ENCODE peak calls at places on chromosomes 16 and 17, in five cellular contexts. T, P, U, M and E are unnamed samples. For H3K4me1 and H3F3A, the result is how much of the 10 kb centered on the place peaks cover.

GRCh38 chr17:77019955-77020379 is 120.8 kb upstream of the SEC14L1 start:
- DNase-seq in M (no peak), T (peak), U (no peak), P (no peak), E (peak)

GRCh38 chr16:73047536-73048291 is at the start of gene ZFHX3:
- DNase-seq in M (peak), U (peak), T (peak), P (peak), E (peak)

GRCh38 chr16:50735629-50736122 is 6.2 kb upstream of the CYLD start:
- DNase-seq in M (no peak), U (no peak), P (no peak), T (no peak), E (no peak)

GRCh38 chr17:10127819-10128375 is 70.5 kb downstream of the GAS7 start:
- DNase-seq in P (peak), U (no peak), T (peak), M (no peak), E (peak)

GRCh38 chr17:42779304-42779941 is 987 bp upstream of the WNK4 start:
- DNase-seq in P (no peak), T (no peak), M (no peak), U (no peak), E (no peak)

GRCh38 chr17:37476431-37477130 is 13.1 kb upstream of the DUSP14 start:
- DNase-seq in T (no peak), U (peak), M (peak), P (peak), E (no peak)

GRCh38 chr16:2897110-2897509 is 14.1 kb downstream of the FLYWCH2 start:
- DNase-seq in U (no peak), T (no peak), M (no peak), P (peak), E (no peak)

GRCh38 chr16:57882797-57883196 is 80.5 kb upstream of the KIFC3 start:
- DNase-seq in P (peak), U (no peak), T (peak), M (no peak), E (no peak)

GRCh38 chr16:73864868-73865267 is 431.7 kb upstream of the PSMD7 start:
- DNase-seq in U (no peak), T (no peak), M (no peak), P (no peak), E (no peak)

GRCh38 chr16:66223176-66223780 is 143.2 kb upstream of the CDH5 start:
- DNase-seq in M (no peak), U (no peak), T (no peak), P (peak), E (no peak)

GRCh38 chr17:40021471-40021961 is 6.3 kb downstream of the CSF3 start:
- DNase-seq in U (peak), M (peak), T (no peak), P (peak), E (no peak)

GRCh38 chr17:68738044-68738443 is 136.9 kb upstream of the FAM20A start:
- DNase-seq in P (no peak), U (no peak), M (no peak), T (no peak), E (no peak)

GRCh38 chr16:84700518-84701277 is 898 bp downstream of the USP10 start:
- DNase-seq in U (peak), M (no peak), T (peak), P (peak), E (peak)

GRCh38 chr16:3086596-3087242 is 12.4 kb downstream of the ZSCAN10 start:
- DNase-seq in P (no peak), M (no peak), T (no peak), U (no peak), E (no peak)

GRCh38 chr17:70110443-70110880 is 35.4 kb downstream of the KCNJ16 start:
- DNase-seq in P (peak), U (no peak), T (no peak), M (no peak), E (no peak)

GRCh38 chr16:17364319-17365210 is 106.2 kb downstream of the XYLT1 start:
- DNase-seq in M (no peak), P (peak), T (no peak), U (no peak), E (no peak)

GRCh38 chr16:3127745-3128144 is 7.1 kb upstream of the ZNF213 start:
- DNase-seq in M (no peak), U (no peak), T (peak), P (no peak), E (peak)

GRCh38 chr17:43935204-43935925 is 6.9 kb downstream of the PPY start:
- DNase-seq in T (no peak), P (no peak), M (no peak), U (no peak), E (no peak)

GRCh38 chr17:46192484-46193245 is 564 bp downstream of the KANSL1 start:
- DNase-seq in T (peak), P (peak), U (peak), M (peak), E (peak)
- H3K4me1 ChIP-seq in T (under half), P (under half), U (under half), M (under half), E (under half)

DNA sequence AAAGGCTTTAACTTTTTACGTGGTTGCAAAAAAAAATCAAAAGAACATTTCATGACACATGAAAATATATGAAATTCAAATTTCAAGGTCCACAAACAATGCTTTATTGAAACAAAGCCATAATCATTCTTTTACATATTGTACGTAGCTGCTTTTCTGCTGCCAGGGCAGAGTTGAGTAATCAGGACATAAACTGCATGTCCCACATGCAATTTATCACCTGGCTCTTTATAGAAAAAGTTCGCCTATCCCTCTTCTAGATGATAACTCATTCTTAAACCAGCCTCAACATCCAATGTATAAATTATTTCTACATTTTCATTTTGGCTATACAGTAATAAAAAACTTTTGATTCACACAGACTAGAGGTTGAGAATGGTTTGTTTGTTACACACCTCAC is 154.9 kb downstream of the AXIN2 start:
- DNase-seq in U (no peak), T (no peak), M (no peak), P (no peak), E (no peak)
- H3F3A ChIP-seq in U (under half), T (under half), M (under half), P (under half), E (under half)

GRCh38 chr16:4648917-4649316 is 24.3 kb downstream of the MGRN1 start:
- DNase-seq in T (no peak), U (no peak), P (no peak), M (no peak), E (no peak)

GRCh38 chr16:4649744-4650442 is 25.3 kb downstream of the MGRN1 start:
- DNase-seq in T (no peak), M (no peak), U (no peak), P (no peak), E (no peak)

GRCh38 chr16:4647661-4647965 is 23.0 kb downstream of the MGRN1 start:
- DNase-seq in M (no peak), P (no peak), U (no peak), T (no peak), E (no peak)

GRCh38 chr16:4651842-4652241 is 27.2 kb downstream of the MGRN1 start:
- DNase-seq in P (no peak), M (no peak), U (no peak), T (no peak), E (no peak)

DNA sequence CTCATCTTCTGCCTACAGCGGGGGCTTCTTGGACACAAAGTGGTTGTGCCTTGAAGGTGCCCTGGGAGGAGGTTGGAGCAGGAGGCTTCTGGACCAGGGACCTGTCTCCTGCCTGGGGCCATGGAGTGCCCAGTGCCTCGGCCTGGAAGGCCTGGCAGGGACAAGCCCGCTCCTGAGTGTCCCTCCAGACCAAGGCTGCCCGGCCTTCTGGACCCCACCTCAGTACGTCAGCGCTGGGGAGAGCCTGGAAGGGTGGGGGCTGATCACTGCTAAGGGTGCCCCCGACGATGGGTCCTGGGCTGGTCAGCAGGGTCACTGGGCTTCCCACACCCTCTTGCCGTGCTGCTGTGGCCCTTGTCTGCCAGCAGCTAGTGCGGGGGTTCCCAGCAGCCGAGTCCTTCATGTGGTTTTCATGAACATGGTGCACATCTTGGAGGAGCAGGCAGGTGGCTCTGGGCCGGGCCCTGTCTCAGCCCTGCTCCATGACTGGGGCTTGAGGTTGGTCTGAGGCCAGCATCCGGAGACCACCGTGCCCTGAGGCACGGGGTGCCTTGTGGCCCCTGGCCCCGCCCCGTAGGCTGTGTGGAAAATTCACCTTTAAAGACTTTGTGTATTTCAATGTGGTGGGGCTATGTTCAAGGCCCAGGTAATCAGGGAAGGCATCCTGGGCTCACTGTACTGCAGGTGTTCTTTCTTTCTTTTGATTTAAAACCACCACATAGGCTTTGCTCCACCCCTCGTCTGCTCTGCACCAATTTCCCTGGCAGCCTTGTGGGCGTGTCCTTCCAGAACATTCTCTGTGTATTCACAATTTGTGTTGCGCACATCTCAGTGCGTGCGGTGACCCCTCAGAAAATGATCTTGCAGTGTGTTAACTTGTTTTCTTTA is 22.4 kb downstream of the MGRN1 start:
- DNase-seq in U (no peak), M (no peak), P (no peak), T (no peak), E (no peak)
- H3K4me1 ChIP-seq in U (under half), M (under half), P (under half), T (under half), E (under half)

GRCh38 chr17:27669136-27669535 is 38.1 kb downstream of the LGALS9 start:
- DNase-seq in T (no peak), P (no peak), U (no peak), M (no peak), E (no peak)
- H3F3A ChIP-seq in T (under half), P (under half), U (under half), M (under half), E (under half)

DNA sequence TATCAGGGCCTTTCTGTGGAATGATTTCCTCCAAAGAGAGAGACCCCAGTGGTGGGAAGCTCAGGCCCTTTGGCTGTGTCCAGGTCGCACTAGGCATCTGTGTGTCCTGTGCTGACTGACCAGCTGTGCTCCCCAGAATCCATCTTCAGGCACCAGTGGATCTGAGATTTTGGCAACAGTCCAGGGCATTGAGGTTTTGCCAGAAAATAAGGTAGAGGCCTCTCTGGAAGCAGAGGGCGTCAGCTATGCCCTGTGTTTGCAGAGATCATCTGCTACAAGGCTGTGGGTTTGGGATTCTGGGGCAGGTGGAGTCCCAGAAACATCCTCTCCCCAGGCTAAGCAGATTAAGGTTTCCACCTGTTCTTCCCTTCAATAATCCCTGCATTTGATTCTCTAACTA is 57.5 kb upstream of the TOB1 start:
- DNase-seq in T (no peak), P (no peak), M (no peak), U (no peak), E (no peak)
- H3K4me1 ChIP-seq in T (under half), P (under half), M (half or more), U (under half), E (under half)

DNA sequence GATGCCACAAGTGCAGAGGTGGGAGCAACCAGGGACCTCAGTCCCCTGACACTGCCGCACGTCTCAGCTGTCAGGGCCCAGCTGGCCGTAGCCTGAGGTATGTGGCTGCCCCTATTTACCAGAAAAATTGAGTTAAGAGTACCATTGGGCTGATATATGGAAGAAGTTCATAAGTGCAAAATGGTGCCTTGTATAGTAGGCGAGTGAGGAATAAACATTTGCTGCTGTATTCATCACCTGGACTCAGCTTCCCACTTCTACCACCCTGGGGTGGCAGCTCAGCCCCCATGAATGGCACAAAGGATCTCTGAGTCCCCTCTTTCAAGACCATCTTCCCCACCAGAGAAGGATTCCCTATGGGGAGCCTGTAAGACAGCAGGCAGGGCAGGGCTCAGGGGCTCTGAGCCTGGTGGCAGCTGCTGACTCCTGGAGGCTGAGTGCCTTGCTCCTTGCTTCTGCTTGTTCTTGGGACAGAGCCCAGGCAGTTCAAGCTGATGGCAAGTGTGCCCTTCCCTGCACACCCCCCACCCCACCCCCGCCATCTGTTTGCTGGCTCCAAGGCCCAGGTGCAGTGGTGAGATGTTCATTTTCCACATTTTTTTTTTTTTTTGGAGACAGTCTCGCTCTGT is 29.0 kb downstream of the TRPV2 start:
- DNase-seq in P (no peak), T (no peak), M (no peak), U (peak), E (no peak)
- H3F3A ChIP-seq in P (half or more), T (half or more), M (half or more), U (under half), E (half or more)

DNA sequence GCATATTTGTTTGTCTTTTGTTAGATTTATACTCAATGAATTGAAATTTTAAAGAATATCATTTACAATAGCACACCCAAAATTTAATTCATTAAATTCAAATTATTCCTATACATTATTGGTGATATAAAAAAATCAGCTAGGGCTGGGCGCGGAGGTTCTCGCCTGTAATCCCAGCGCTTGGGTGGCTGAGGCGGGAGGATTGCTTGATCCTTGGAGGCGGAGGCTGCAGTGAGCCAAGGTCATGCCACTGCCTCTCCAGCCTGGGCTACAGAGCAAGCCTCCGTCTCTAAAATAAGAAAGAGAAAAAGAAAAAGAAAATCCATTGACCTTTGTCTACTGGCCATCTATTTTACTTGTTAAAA is 4.5 kb upstream of the PRDM7 start:
- DNase-seq in P (peak), T (peak), U (no peak), M (no peak), E (no peak)
- H3K4me1 ChIP-seq in P (under half), T (under half), U (under half), M (under half), E (under half)

GRCh38 chr17:58330544-58330996 is 2.0 kb upstream of the TSPOAP1 start:
- DNase-seq in P (no peak), M (no peak), T (no peak), U (no peak), E (no peak)
- H3F3A ChIP-seq in P (under half), M (under half), T (under half), U (under half), E (under half)

DNA sequence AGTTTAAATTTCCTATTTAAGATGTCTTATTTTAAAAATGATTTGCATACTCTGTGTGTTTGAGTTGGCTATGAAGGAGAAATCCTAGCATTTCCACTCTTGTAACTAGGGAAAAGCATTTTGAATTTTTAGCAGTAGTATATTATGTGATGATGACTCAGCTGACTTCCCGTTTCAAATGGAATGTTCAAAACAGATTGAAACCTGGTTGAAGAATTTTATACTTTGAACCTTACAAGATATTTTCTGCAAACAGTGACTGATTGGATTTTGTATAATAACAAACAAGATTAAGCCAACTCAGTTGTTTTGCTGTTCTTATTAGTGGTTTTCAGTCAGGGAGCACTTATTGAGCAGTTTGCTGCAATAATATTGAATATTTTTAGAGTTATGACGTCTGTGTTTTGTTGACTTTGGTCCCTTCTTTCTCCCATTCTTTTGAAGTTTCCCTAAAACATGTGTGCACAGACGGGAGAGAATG is 8.0 kb downstream of the TNRC6A start:
- DNase-seq in M (peak), T (no peak), P (peak), U (peak), E (no peak)
- H3K4me1 ChIP-seq in M (under half), T (under half), P (under half), U (under half), E (half or more)

DNA sequence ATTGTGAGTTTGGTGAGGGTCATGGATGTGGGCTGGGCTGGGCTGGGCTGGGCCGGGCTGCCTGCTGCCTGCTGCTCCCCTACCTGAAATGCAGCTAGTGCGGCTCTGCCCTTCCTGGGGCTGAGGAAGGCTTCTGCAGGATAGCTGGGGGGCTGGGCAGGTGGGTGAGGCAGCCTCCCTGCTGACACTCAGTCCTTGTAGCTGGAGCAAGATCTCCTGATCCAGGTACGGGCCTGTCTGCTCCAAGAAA is 4.7 kb downstream of the RPL13 start:
- DNase-seq in M (peak), T (no peak), U (peak), P (no peak), E (peak)
- H3F3A ChIP-seq in M (half or more), T (half or more), U (under half), P (half or more), E (half or more)